ENCODE peak calls at places on chromosomes 13 and 19, in four cellular contexts. V is hypothalamus, S is HL-60, Q is GM03348. P is an unnamed sample.

GRCh38 chr13:67366533-67366932 is 136.4 kb upstream of the PCDH9 start:
- DNase-seq in V (no peak), S (no peak), Q (no peak), P (no peak)

GRCh38 chr13:43720780-43721397 is 65.9 kb downstream of the ENOX1 start:
- DNase-seq in V (no peak), S (no peak), Q (no peak), P (no peak)

GRCh38 chr19:53157601-53158000 is 1.3 kb downstream of the ZNF347 start:
- DNase-seq in V (no peak), S (no peak), Q (peak; percentile 22), P (no peak)

GRCh38 chr19:14218615-14219330 is 12.8 kb upstream of the ADGRL1 start:
- DNase-seq in V (no peak), S (no peak), Q (no peak), P (no peak)

GRCh38 chr13:44484562-44485164 is 91.5 kb downstream of the TSC22D1 start:
- DNase-seq in V (no peak), S (no peak), Q (no peak), P (no peak)

GRCh38 chr19:57324992-57325391 is 4.7 kb downstream of the ZNF543 start:
- DNase-seq in V (no peak), S (no peak), Q (no peak), P (no peak)

GRCh38 chr13:43835701-43836100 is 43.8 kb downstream of the CCDC122 start:
- DNase-seq in V (no peak), S (no peak), Q (no peak), P (no peak)

GRCh38 chr19:12156254-12157058 is at the start of gene ZNF625:
- DNase-seq in V (peak; percentile 58), S (no peak), Q (peak; percentile 96), P (peak; percentile 7)

GRCh38 chr19:18432275-18433038 is 5.5 kb downstream of the ISYNA1 start:
- DNase-seq in V (no peak), S (no peak), Q (no peak), P (no peak)

GRCh38 chr19:50365434-50366306 is at the start of gene NAPSA:
- DNase-seq in V (no peak), S (no peak), Q (no peak), P (no peak)

GRCh38 chr19:5947435-5947834 is 30.5 kb downstream of the RANBP3 start:
- DNase-seq in V (peak; percentile 74), S (peak; percentile 72), Q (peak; percentile 83), P (no peak)

GRCh38 chr13:50594276-50594970 is 249.1 kb downstream of the DLEU7 start:
- DNase-seq in V (no peak), S (no peak), Q (no peak), P (no peak)

GRCh38 chr19:36054733-36055686 is at the start of gene WDR62:
- DNase-seq in V (peak; percentile 95), S (peak; percentile 80), Q (peak; percentile 99), P (peak; percentile 87)

GRCh38 chr19:15562861-15563260 is 52.2 kb upstream of the CYP4F8 start:
- DNase-seq in V (no peak), S (no peak), Q (peak; percentile 22), P (no peak)

GRCh38 chr13:101209206-101209893 is 207.0 kb downstream of the NALCN start:
- DNase-seq in V (no peak), S (no peak), Q (no peak), P (no peak)

GRCh38 chr13:24288870-24289269 is 20.5 kb upstream of the C1QTNF9 start:
- DNase-seq in V (no peak), S (peak; percentile 31), Q (peak; percentile 48), P (no peak)

P was measured in GF-D8.